ENCODE peak calls at places on chromosomes 6 and 20, in eight cellular contexts. One of them, this sample, is unnamed.

GRCh38 chr6:149012040-149012545 is 265.3 kb downstream of the UST start:
- DNase-seq in GM04504: peak
- DNase-seq in neural crest cell: no peak
- DNase-seq in LoVo: peak
- DNase-seq in ovary: no peak
- DNase-seq in NCI-H1436: no peak
- DNase-seq in activated CD4-positive, CD25-positive, alpha-beta regulatory T cell: no peak
- DNase-seq in right atrium auricular region: no peak
- DNase-seq in this sample: no peak

GRCh38 chr6:35080016-35080680 is 61.0 kb downstream of the TCP11 start:
- DNase-seq in GM04504: no peak
- DNase-seq in neural crest cell: no peak
- DNase-seq in LoVo: no peak
- DNase-seq in ovary: no peak
- DNase-seq in NCI-H1436: no peak
- DNase-seq in activated CD4-positive, CD25-positive, alpha-beta regulatory T cell: no peak
- DNase-seq in right atrium auricular region: no peak
- DNase-seq in this sample: no peak

GRCh38 chr20:44070139-44070900 is 116.7 kb downstream of the JPH2 start:
- DNase-seq in GM04504: no peak
- DNase-seq in neural crest cell: no peak
- DNase-seq in LoVo: no peak
- DNase-seq in ovary: no peak
- DNase-seq in NCI-H1436: no peak
- DNase-seq in activated CD4-positive, CD25-positive, alpha-beta regulatory T cell: no peak
- DNase-seq in right atrium auricular region: peak
- DNase-seq in this sample: no peak

GRCh38 chr20:33812673-33813462 is 1.7 kb downstream of the CHMP4B start:
- DNase-seq in GM04504: no peak
- DNase-seq in neural crest cell: peak
- DNase-seq in LoVo: no peak
- DNase-seq in ovary: no peak
- DNase-seq in NCI-H1436: no peak
- DNase-seq in activated CD4-positive, CD25-positive, alpha-beta regulatory T cell: no peak
- DNase-seq in right atrium auricular region: no peak
- DNase-seq in this sample: no peak

GRCh38 chr20:62064788-62065668 is 653 bp downstream of the TAF4 start:
- DNase-seq in GM04504: no peak
- DNase-seq in neural crest cell: peak
- DNase-seq in LoVo: no peak
- DNase-seq in ovary: no peak
- DNase-seq in NCI-H1436: no peak
- DNase-seq in activated CD4-positive, CD25-positive, alpha-beta regulatory T cell: no peak
- DNase-seq in right atrium auricular region: no peak
- DNase-seq in this sample: no peak

GRCh38 chr6:159594106-159594749 is 98.8 kb downstream of the SOD2 start:
- DNase-seq in GM04504: no peak
- DNase-seq in neural crest cell: no peak
- DNase-seq in LoVo: peak
- DNase-seq in ovary: no peak
- DNase-seq in NCI-H1436: no peak
- DNase-seq in activated CD4-positive, CD25-positive, alpha-beta regulatory T cell: no peak
- DNase-seq in right atrium auricular region: no peak
- DNase-seq in this sample: no peak

GRCh38 chr6:154751020-154751800 is 18.0 kb downstream of the SCAF8 start:
- DNase-seq in GM04504: no peak
- DNase-seq in neural crest cell: no peak
- DNase-seq in LoVo: no peak
- DNase-seq in ovary: no peak
- DNase-seq in NCI-H1436: no peak
- DNase-seq in activated CD4-positive, CD25-positive, alpha-beta regulatory T cell: no peak
- DNase-seq in right atrium auricular region: no peak
- DNase-seq in this sample: no peak

GRCh38 chr6:46862381-46862780 is 59.4 kb downstream of the ADGRF5 start:
- DNase-seq in GM04504: no peak
- DNase-seq in neural crest cell: no peak
- DNase-seq in LoVo: no peak
- DNase-seq in ovary: no peak
- DNase-seq in NCI-H1436: no peak
- DNase-seq in activated CD4-positive, CD25-positive, alpha-beta regulatory T cell: no peak
- DNase-seq in right atrium auricular region: no peak
- DNase-seq in this sample: no peak

GRCh38 chr6:147015674-147016073 is 188.5 kb upstream of the STXBP5 start:
- DNase-seq in GM04504: no peak
- DNase-seq in neural crest cell: no peak
- DNase-seq in LoVo: no peak
- DNase-seq in ovary: no peak
- DNase-seq in NCI-H1436: no peak
- DNase-seq in activated CD4-positive, CD25-positive, alpha-beta regulatory T cell: no peak
- DNase-seq in right atrium auricular region: no peak
- DNase-seq in this sample: no peak

GRCh38 chr6:5025911-5026819 is 22.3 kb upstream of the RPP40 start:
- DNase-seq in GM04504: no peak
- DNase-seq in neural crest cell: peak
- DNase-seq in LoVo: no peak
- DNase-seq in ovary: peak
- DNase-seq in NCI-H1436: peak
- DNase-seq in activated CD4-positive, CD25-positive, alpha-beta regulatory T cell: no peak
- DNase-seq in right atrium auricular region: peak
- DNase-seq in this sample: peak

GRCh38 chr6:168247456-168248147 is 72.0 kb downstream of the DACT2 start:
- DNase-seq in GM04504: peak
- DNase-seq in neural crest cell: no peak
- DNase-seq in LoVo: peak
- DNase-seq in ovary: no peak
- DNase-seq in NCI-H1436: peak
- DNase-seq in activated CD4-positive, CD25-positive, alpha-beta regulatory T cell: no peak
- DNase-seq in right atrium auricular region: no peak
- DNase-seq in this sample: peak

GRCh38 chr6:35611235-35611634 is 77.5 kb downstream of the FKBP5 start:
- DNase-seq in GM04504: peak
- DNase-seq in neural crest cell: no peak
- DNase-seq in LoVo: no peak
- DNase-seq in ovary: no peak
- DNase-seq in NCI-H1436: no peak
- DNase-seq in activated CD4-positive, CD25-positive, alpha-beta regulatory T cell: no peak
- DNase-seq in right atrium auricular region: no peak
- DNase-seq in this sample: no peak

GRCh38 chr20:5654557-5654956 is 95.6 kb upstream of the SHLD1 start:
- DNase-seq in GM04504: no peak
- DNase-seq in neural crest cell: no peak
- DNase-seq in LoVo: peak
- DNase-seq in ovary: no peak
- DNase-seq in NCI-H1436: no peak
- DNase-seq in activated CD4-positive, CD25-positive, alpha-beta regulatory T cell: no peak
- DNase-seq in right atrium auricular region: no peak
- DNase-seq in this sample: peak

GRCh38 chr20:37911838-37912273 is 8.9 kb downstream of the VSTM2L start:
- DNase-seq in GM04504: peak
- DNase-seq in neural crest cell: peak
- DNase-seq in LoVo: no peak
- DNase-seq in ovary: no peak
- DNase-seq in NCI-H1436: peak
- DNase-seq in activated CD4-positive, CD25-positive, alpha-beta regulatory T cell: no peak
- DNase-seq in right atrium auricular region: no peak
- DNase-seq in this sample: peak

GRCh38 chr6:132445201-132445951 is 44.1 kb upstream of the MOXD1 start:
- DNase-seq in GM04504: peak
- DNase-seq in neural crest cell: no peak
- DNase-seq in LoVo: no peak
- DNase-seq in ovary: no peak
- DNase-seq in NCI-H1436: no peak
- DNase-seq in activated CD4-positive, CD25-positive, alpha-beta regulatory T cell: no peak
- DNase-seq in right atrium auricular region: no peak
- DNase-seq in this sample: no peak

GRCh38 chr20:16528078-16528477 is 45.2 kb downstream of the KIF16B start:
- DNase-seq in GM04504: peak
- DNase-seq in neural crest cell: no peak
- DNase-seq in LoVo: peak
- DNase-seq in ovary: peak
- DNase-seq in NCI-H1436: peak
- DNase-seq in activated CD4-positive, CD25-positive, alpha-beta regulatory T cell: no peak
- DNase-seq in right atrium auricular region: no peak
- DNase-seq in this sample: no peak

This sample was measured in COR-L47.